ENCODE peak calls at places on chromosomes 1 and 21, in ten cellular contexts. V, J, N, F, R, E, K, Y, Q and O are unnamed samples.

GRCh38 chr21:43903451-43904091 is 38.5 kb downstream of the AGPAT3 start:
- DNase-seq in F (no peak), Q (no peak), K (no peak), V (no peak), N (no peak), Y (no peak), R (no peak), J (no peak), E (no peak), O (no peak)

GRCh38 chr1:153805042-153805745 is 30.0 kb downstream of the SLC27A3 start:
- DNase-seq in R (no peak), F (no peak), Y (no peak), N (no peak), E (peak), V (no peak), K (peak), J (peak), Q (no peak), O (peak)

GRCh38 chr1:15940110-15941043 is 35.5 kb downstream of the ZBTB17 start:
- DNase-seq in R (no peak), Y (no peak), Q (no peak), V (no peak), E (no peak), J (no peak), N (no peak), K (no peak), F (no peak), O (no peak)

GRCh38 chr1:1873186-1873585 is 17.7 kb downstream of the GNB1 start:
- DNase-seq in Y (no peak), R (no peak), V (peak), K (no peak), E (no peak), F (no peak), N (no peak), Q (no peak), J (no peak), O (no peak)

GRCh38 chr1:228264100-228264816 is 56.4 kb downstream of the OBSCN start:
- DNase-seq in F (no peak), E (no peak), Y (no peak), N (no peak), R (no peak), J (no peak), K (no peak), V (no peak), Q (no peak), O (no peak)

GRCh38 chr1:56494306-56494705 is 85.1 kb downstream of the PLPP3 start:
- DNase-seq in J (no peak), Y (no peak), Q (no peak), F (no peak), K (no peak), E (no peak), V (no peak), R (no peak), N (no peak), O (no peak)

GRCh38 chr1:151472852-151473731 is 13.8 kb upstream of the POGZ start:
- DNase-seq in K (no peak), R (peak), Q (peak), E (peak), Y (peak), N (no peak), V (no peak), F (no peak), J (peak), O (no peak)

GRCh38 chr1:183687546-183688279 is 34.6 kb upstream of the APOBEC4 start:
- DNase-seq in Q (no peak), F (no peak), J (no peak), E (no peak), K (no peak), V (no peak), Y (no peak), N (no peak), R (no peak), O (no peak)

GRCh38 chr1:201191723-201192477 is 1.3 kb downstream of the IGFN1 start:
- DNase-seq in F (no peak), Q (no peak), K (peak), R (no peak), N (no peak), E (peak), Y (no peak), J (peak), V (no peak), O (no peak)

GRCh38 chr1:46021046-46021822 is 111.2 kb downstream of the PIK3R3 start:
- DNase-seq in Q (no peak), Y (no peak), V (no peak), E (no peak), R (no peak), K (no peak), F (no peak), N (no peak), J (no peak), O (no peak)

GRCh38 chr1:39104158-39105060 is 78.3 kb downstream of the NDUFS5 start:
- DNase-seq in Y (no peak), K (no peak), R (no peak), E (peak), F (no peak), N (no peak), J (no peak), V (no peak), Q (peak), O (no peak)

GRCh38 chr1:116297495-116298212 is 75.4 kb upstream of the ATP1A1 start:
- DNase-seq in N (no peak), Y (no peak), Q (no peak), K (no peak), F (no peak), V (no peak), E (no peak), J (no peak), R (no peak), O (no peak)

GRCh38 chr1:97139512-97139911 is 417.9 kb downstream of the PTBP2 start:
- DNase-seq in F (no peak), V (no peak), N (no peak), K (no peak), Q (no peak), J (peak), Y (no peak), E (peak), R (no peak), O (no peak)

GRCh38 chr1:194517567-194517966 is 1331.2 kb upstream of the B3GALT2 start:
- DNase-seq in Y (no peak), Q (no peak), K (no peak), J (no peak), R (no peak), E (no peak), F (no peak), V (no peak), N (no peak), O (no peak)

GRCh38 chr1:110619412-110620249 is 13.5 kb upstream of the KCNA2 start:
- DNase-seq in K (peak), Q (peak), E (peak), J (peak), R (peak), Y (peak), F (peak), V (peak), N (peak), O (peak)

GRCh38 chr1:20726932-20727745 is 5.4 kb downstream of the SH2D5 start:
- DNase-seq in V (no peak), N (no peak), E (no peak), F (no peak), J (no peak), Q (no peak), R (no peak), Y (no peak), K (no peak), O (no peak)

GRCh38 chr1:236066828-236067386 is 2.0 kb upstream of the NID1 start:
- DNase-seq in R (no peak), E (no peak), V (no peak), F (peak), N (no peak), Q (no peak), K (peak), J (no peak), Y (no peak), O (peak)

GRCh38 chr1:117695796-117696505 is 90.1 kb downstream of the TENT5C start:
- DNase-seq in Y (no peak), Q (no peak), E (peak), K (no peak), R (no peak), N (no peak), V (no peak), F (no peak), J (peak), O (no peak)

GRCh38 chr1:6033986-6034749 is 11.5 kb upstream of the KCNAB2 start:
- DNase-seq in Y (peak), K (peak), R (no peak), E (peak), F (no peak), N (peak), V (peak), Q (peak), J (peak), O (no peak)

GRCh38 chr1:158122823-158123390 is 57.8 kb upstream of the CD1D start:
- DNase-seq in Q (no peak), E (no peak), N (no peak), V (no peak), R (no peak), J (peak), F (no peak), K (no peak), Y (no peak), O (no peak)